ENCODE peak calls at places on chromosomes 1 and 21, in six cellular contexts. D, Z, W, J, O and S are unnamed samples.

GRCh38 chr1:172764378-172764777 is 105.5 kb downstream of the FASLG start:
- DNase-seq in D (no peak), O (peak), J (no peak), W (no peak), Z (no peak), S (no peak)

GRCh38 chr1:156852414-156852874 is 6.5 kb downstream of the INSRR start:
- DNase-seq in D (no peak), Z (peak), O (no peak), J (no peak), W (no peak), S (peak)

GRCh38 chr1:239999170-239999569 is 92.5 kb upstream of the FMN2 start:
- DNase-seq in O (no peak), J (no peak), W (no peak), Z (peak), D (no peak), S (no peak)

GRCh38 chr1:185156321-185156853 is 366 bp downstream of the TRMT1L start:
- DNase-seq in J (no peak), D (no peak), O (peak), Z (no peak), W (no peak), S (peak)

GRCh38 chr1:89198500-89199072 is at the start of gene GBP4:
- DNase-seq in Z (no peak), J (no peak), W (no peak), D (peak), O (peak), S (no peak)

GRCh38 chr1:221718391-221719277 is 23.3 kb downstream of the DUSP10 start:
- DNase-seq in Z (peak), W (no peak), J (no peak), D (no peak), O (peak), S (peak)

GRCh38 chr1:31714442-31715096 is 10.8 kb upstream of the COL16A1 start:
- DNase-seq in J (peak), D (peak), W (peak), O (peak), Z (peak), S (peak)

GRCh38 chr21:44612029-44612486 is at the start of gene KRTAP10-8:
- DNase-seq in D (no peak), W (no peak), J (peak), Z (no peak), O (no peak), S (no peak)

GRCh38 chr1:45928486-45929205 is 125.2 kb downstream of the MAST2 start:
- DNase-seq in D (no peak), Z (no peak), O (no peak), W (no peak), J (no peak), S (no peak)

GRCh38 chr1:5717031-5717682 is 275.1 kb downstream of the NPHP4 start:
- DNase-seq in J (no peak), W (no peak), O (no peak), D (no peak), Z (no peak), S (no peak)

GRCh38 chr1:89610457-89610991 is 22.4 kb upstream of the LRRC8C start:
- DNase-seq in J (no peak), O (no peak), Z (no peak), D (no peak), W (no peak), S (no peak)

GRCh38 chr1:225834417-225835329 is 24.7 kb downstream of the EPHX1 start:
- DNase-seq in O (no peak), W (no peak), J (no peak), D (no peak), Z (no peak), S (no peak)

DNA sequence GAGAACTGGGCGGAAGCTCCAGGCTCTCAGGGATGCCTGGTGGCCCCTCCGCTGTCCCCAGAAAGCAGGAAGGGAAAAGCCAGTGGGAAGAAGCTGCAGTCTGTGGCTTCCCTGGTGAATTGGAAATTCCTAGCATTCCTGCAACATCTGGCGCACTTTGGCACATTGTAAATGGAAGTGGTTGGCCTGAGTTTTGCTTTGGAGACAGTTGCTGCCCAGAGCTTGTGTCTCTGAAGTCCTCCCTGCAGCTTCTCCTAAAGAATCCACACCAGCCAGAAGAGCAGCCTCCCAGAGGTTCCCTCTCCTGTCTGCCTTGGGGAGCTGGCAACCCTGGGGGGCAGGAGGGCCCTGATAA is 48.2 kb downstream of the ARHGEF10L start:
- DNase-seq in D (peak), J (no peak), O (no peak), W (no peak), Z (peak), S (no peak)
- TF ChIP-seq JUN in D (no peak), J (no peak), O (no peak), W (no peak), Z (no peak), S (no peak)

GRCh38 chr1:153599847-153600246 is 13.1 kb downstream of the S100A16 start:
- DNase-seq in J (no peak), O (no peak), Z (no peak), D (no peak), W (no peak), S (no peak)
- TF ChIP-seq MAX in J (no peak), O (no peak), Z (no peak), D (no peak), W (no peak), S (no peak)

GRCh38 chr1:178310685-178311105 is 186.1 kb downstream of the CLEC20A start:
- DNase-seq in J (no peak), W (peak), O (peak), D (no peak), Z (peak), S (peak)

GRCh38 chr1:178307264-178307663 is 189.5 kb downstream of the CLEC20A start:
- DNase-seq in J (no peak), O (no peak), D (no peak), W (no peak), Z (no peak), S (no peak)

GRCh38 chr1:178311164-178311563 is 185.6 kb downstream of the CLEC20A start:
- DNase-seq in J (no peak), W (no peak), D (no peak), O (no peak), Z (no peak), S (no peak)

GRCh38 chr1:178308438-178308837 is 188.3 kb downstream of the CLEC20A start:
- DNase-seq in D (no peak), O (no peak), Z (no peak), W (no peak), J (no peak), S (no peak)
- TF ChIP-seq JUN in D (no peak), O (no peak), Z (no peak), W (no peak), J (no peak), S (no peak)

GRCh38 chr1:22350171-22350961 is 101.3 kb upstream of the ZBTB40 start:
- DNase-seq in D (peak), O (no peak), Z (no peak), W (no peak), J (peak), S (no peak)
- TF ChIP-seq MAX in D (no peak), O (no peak), Z (no peak), W (no peak), J (no peak), S (no peak)

GRCh38 chr1:19987719-19988118 is 8.3 kb upstream of the PLA2G2A start:
- DNase-seq in Z (peak), O (no peak), W (no peak), D (no peak), J (no peak), S (no peak)

GRCh38 chr1:19990703-19991102 is 11.3 kb upstream of the PLA2G2A start:
- DNase-seq in Z (no peak), O (no peak), W (no peak), D (no peak), J (no peak), S (no peak)

GRCh38 chr1:19988269-19989006 is 9.0 kb upstream of the PLA2G2A start:
- DNase-seq in Z (peak), O (no peak), D (no peak), J (no peak), W (no peak), S (no peak)
- TF ChIP-seq JUN in Z (no peak), O (no peak), D (no peak), J (no peak), W (no peak), S (no peak)

GRCh38 chr1:91124989-91125417 is 103.2 kb upstream of the ZNF644 start:
- DNase-seq in Z (no peak), D (no peak), W (no peak), J (no peak), O (no peak), S (no peak)
- TF ChIP-seq MAX in Z (no peak), D (no peak), W (no peak), J (peak), O (no peak), S (no peak)

DNA sequence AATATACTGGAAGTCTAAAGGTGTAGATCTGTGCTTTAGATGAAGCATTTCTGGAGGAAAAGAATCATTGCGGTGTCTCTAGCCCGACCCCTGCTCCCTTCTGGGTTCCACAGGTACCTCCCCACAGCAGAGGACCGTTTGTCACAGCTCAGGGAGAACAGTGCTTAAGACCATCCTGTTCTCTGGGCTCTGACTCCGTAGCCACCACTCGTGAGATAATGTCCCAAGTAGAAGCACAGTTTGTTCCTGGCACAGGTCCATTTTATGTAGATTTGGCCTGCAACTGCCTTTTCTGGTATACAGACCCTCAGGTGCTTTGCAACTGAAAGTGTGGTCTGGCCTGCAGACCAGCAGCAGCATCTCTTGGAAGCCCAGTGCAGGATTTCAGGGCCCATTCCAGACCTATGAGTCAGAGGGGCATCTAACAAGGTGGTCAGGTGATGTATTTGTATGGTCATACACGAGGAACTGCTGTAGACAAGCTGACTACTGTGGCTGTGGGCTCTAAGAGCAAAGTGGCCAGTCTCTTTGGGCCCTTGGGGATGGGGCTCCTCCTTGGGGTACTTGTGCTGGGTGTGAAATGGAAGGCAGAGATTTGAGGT is 28.3 kb upstream of the TMEM125 start:
- DNase-seq in Z (peak), O (no peak), W (no peak), D (no peak), J (no peak), S (no peak)
- TF ChIP-seq JUN in Z (no peak), O (no peak), W (no peak), D (no peak), J (no peak), S (no peak)

DNA sequence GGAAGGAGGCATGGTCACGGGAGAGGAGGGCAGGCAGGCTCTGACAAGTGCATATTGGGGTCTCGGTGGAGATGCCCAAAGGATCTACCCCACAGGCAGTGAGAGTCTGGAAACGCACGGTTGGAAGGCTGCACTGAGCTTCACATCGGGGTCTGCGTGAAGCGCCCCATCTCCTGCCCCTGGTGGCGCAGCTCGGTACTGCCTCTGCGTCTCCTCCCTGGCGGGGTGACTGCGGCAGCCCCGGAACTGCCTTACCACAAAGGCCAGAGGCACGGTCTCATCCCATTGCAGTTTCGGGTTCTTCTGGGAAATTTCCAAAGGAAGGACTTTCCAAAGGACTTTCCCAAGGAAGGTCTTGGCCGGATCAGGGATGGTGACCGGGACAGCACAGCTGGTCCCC is 69.2 kb upstream of the AJAP1 start:
- DNase-seq in Z (no peak), W (peak), D (peak), J (peak), O (no peak), S (peak)
- TF ChIP-seq MAX in Z (no peak), W (no peak), D (no peak), J (no peak), O (no peak), S (no peak)